ENCODE peak calls at places on chromosome 22, in four cellular contexts. Y is H9, R is IMR-90, G is H1. D is an unnamed sample.
A peak's percentile ranks its signal among the peaks of the same experiment; 100 is the strongest.

GRCh38 chr22:22165936-22166710 is 78.5 kb upstream of the VPREB1 start:
- DNase-seq in Y (no peak), R (no peak), G (no peak), D (no peak)

GRCh38 chr22:38879102-38879729 is 7.2 kb upstream of the CBX6 start:
- DNase-seq in Y (no peak), R (no peak), G (no peak), D (no peak)

GRCh38 chr22:24841261-24841660 is 35.2 kb downstream of the SGSM1 start:
- DNase-seq in Y (no peak), R (no peak), G (no peak), D (no peak)

GRCh38 chr22:38724926-38725571 is 19.3 kb downstream of the GTPBP1 start:
- DNase-seq in Y (no peak), R (peak; percentile 41), G (no peak), D (peak; percentile 59)

GRCh38 chr22:26172389-26172990 is 3.2 kb downstream of the SEZ6L start:
- DNase-seq in Y (peak; percentile 69), R (peak; percentile 4), G (peak; percentile 72), D (peak; percentile 67)

GRCh38 chr22:36235585-36235984 is 3.7 kb downstream of the APOL2 start:
- DNase-seq in Y (no peak), R (no peak), G (no peak), D (no peak)

GRCh38 chr22:26707090-26707489 is 49.7 kb downstream of the MIAT start:
- DNase-seq in Y (no peak), R (no peak), G (no peak), D (no peak)

GRCh38 chr22:48705159-48705916 is 1122.3 kb downstream of the BRD1 start:
- DNase-seq in Y (no peak), R (no peak), G (no peak), D (no peak)

GRCh38 chr22:29883045-29883830 is at the start of gene MTMR3:
- DNase-seq in Y (peak; percentile 95), R (peak; percentile 84), G (peak; percentile 99), D (peak; percentile 92)

GRCh38 chr22:50530280-50530856 is 556 bp upstream of the TYMP start:
- DNase-seq in Y (peak; percentile 41), R (peak; percentile 44), G (peak; percentile 75), D (no peak)

GRCh38 chr22:33467067-33467466 is 408.9 kb upstream of the SYN3 start:
- DNase-seq in Y (no peak), R (no peak), G (no peak), D (no peak)

GRCh38 chr22:27900153-27900552 is 18.9 kb downstream of the PITPNB start:
- DNase-seq in Y (no peak), R (no peak), G (no peak), D (no peak)

GRCh38 chr22:24326266-24326665 is 55.6 kb downstream of the SPECC1L start:
- DNase-seq in Y (no peak), R (no peak), G (no peak), D (peak; percentile 88)

GRCh38 chr22:38873469-38874411 is 1.7 kb upstream of the CBX6 start:
- DNase-seq in Y (no peak), R (no peak), G (peak; percentile 40), D (peak; percentile 27)

GRCh38 chr22:37427128-37427710 is at the start of gene ELFN2:
- DNase-seq in Y (no peak), R (peak; percentile 10), G (no peak), D (no peak)

GRCh38 chr22:29141078-29141688 is 64.5 kb upstream of the EMID1 start:
- DNase-seq in Y (no peak), R (no peak), G (no peak), D (no peak)

GRCh38 chr22:36065462-36065774 is 36.8 kb upstream of the RBFOX2 start:
- DNase-seq in Y (no peak), R (no peak), G (no peak), D (no peak)

GRCh38 chr22:49420651-49421050 is 407.0 kb downstream of the BRD1 start:
- DNase-seq in Y (no peak), R (no peak), G (no peak), D (no peak)

GRCh38 chr22:27086728-27087450 is 429.5 kb downstream of the MIAT start:
- DNase-seq in Y (no peak), R (no peak), G (no peak), D (no peak)

GRCh38 chr22:35352214-35353111 is 28.4 kb upstream of the HMOX1 start:
- DNase-seq in Y (peak; percentile 74), R (no peak), G (peak; percentile 76), D (peak; percentile 68)

GRCh38 chr22:30270841-30271240 is 4.2 kb upstream of the OSM start:
- DNase-seq in Y (no peak), R (peak; percentile 81), G (no peak), D (no peak)

GRCh38 chr22:36258750-36259619 is 6.1 kb downstream of the APOL1 start:
- DNase-seq in Y (peak; percentile 76), R (peak; percentile 64), G (peak; percentile 56), D (peak; percentile 84)

GRCh38 chr22:23500508-23501208 is 79.4 kb downstream of the IGLL1 start:
- DNase-seq in Y (no peak), R (no peak), G (no peak), D (peak; percentile 59)

GRCh38 chr22:30305906-30306628 is 16.8 kb upstream of the CASTOR1 start:
- DNase-seq in Y (no peak), R (no peak), G (no peak), D (no peak)

GRCh38 chr22:36510966-36511881 is 4.4 kb upstream of the FOXRED2 start:
- DNase-seq in Y (peak; percentile 71), R (peak; percentile 51), G (peak; percentile 68), D (peak; percentile 75)

GRCh38 chr22:45688606-45689080 is 17.0 kb downstream of the ATXN10 start:
- DNase-seq in Y (no peak), R (peak; percentile 90), G (no peak), D (no peak)
- H3K56ac ChIP-seq in Y (no peak overlapping the region), R (peak overlapping the region; percentile 55), G (no peak overlapping the region), D (no peak overlapping the region)

DNA sequence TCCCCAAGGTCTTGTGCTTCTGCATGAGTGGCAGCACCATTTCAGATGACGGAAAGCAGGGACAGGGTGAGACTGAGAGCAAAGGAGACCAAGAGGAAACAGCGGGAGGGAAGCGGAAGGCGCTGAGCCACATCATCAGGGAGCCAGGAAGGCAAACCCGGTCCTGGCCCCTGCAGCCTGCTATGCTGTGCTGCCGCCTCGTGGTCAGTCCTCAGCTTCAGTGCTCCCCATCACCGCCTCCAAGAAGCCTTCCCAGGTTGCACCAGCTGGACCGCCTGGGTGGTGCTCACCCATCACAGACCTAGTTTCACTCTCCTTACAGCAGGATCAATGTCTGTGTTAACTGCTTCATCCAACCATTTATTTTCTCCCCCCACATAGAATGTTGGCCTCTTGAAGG is 73.0 kb upstream of the PHF21B start:
- DNase-seq in Y (peak; percentile 78), R (no peak), G (peak; percentile 81), D (peak; percentile 50)
- H2BK5ac ChIP-seq in Y (no peak overlapping the region), R (no peak overlapping the region), G (peak overlapping the region; percentile 9), D (no peak overlapping the region)

GRCh38 chr22:17579535-17579981 is 16.3 kb downstream of the SLC25A18 start:
- DNase-seq in Y (no peak), R (no peak), G (no peak), D (no peak)

GRCh38 chr22:17575681-17576080 is 12.4 kb downstream of the SLC25A18 start:
- DNase-seq in Y (no peak), R (no peak), G (no peak), D (no peak)

GRCh38 chr22:17575151-17575550 is 11.9 kb downstream of the SLC25A18 start:
- DNase-seq in Y (no peak), R (no peak), G (no peak), D (peak; percentile 26)

GRCh38 chr22:17578129-17578754 is 14.9 kb downstream of the SLC25A18 start:
- DNase-seq in Y (no peak), R (peak; percentile 36), G (no peak), D (no peak)

DNA sequence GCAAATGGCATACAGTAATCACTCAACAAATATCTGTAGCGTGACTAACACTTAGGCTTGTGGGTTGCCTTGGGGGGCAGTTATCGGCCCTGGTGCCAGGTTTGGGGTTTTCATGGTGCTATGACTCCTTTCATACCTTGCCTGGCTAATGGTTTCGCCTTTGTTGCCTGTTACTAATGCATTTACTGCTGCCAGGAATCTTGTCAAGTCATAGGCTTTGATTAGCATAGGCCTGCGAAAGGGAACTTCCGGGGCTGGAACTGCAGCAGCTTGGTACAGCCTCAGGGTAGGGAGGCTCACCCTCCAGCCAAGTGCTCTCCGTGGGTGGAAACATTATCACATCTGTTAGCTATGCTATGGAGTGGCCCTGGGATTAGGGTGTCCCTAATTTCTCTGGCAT is 13.2 kb downstream of the SLC25A18 start:
- DNase-seq in Y (peak; percentile 55), R (peak; percentile 65), G (no peak), D (peak; percentile 96)
- H3K9ac ChIP-seq in Y (no peak overlapping the region), R (no peak overlapping the region), G (no peak overlapping the region), D (peak overlapping the region; percentile 38)

GRCh38 chr22:40193429-40194421 is 16.0 kb downstream of the TNRC6B start:
- DNase-seq in Y (peak; percentile 79), R (peak; percentile 34), G (peak; percentile 63), D (peak; percentile 80)
- H3K56ac ChIP-seq in Y (no peak overlapping the region), R (no peak overlapping the region), G (peak overlapping the region; percentile 44), D (peak overlapping the region; percentile 62)

DNA sequence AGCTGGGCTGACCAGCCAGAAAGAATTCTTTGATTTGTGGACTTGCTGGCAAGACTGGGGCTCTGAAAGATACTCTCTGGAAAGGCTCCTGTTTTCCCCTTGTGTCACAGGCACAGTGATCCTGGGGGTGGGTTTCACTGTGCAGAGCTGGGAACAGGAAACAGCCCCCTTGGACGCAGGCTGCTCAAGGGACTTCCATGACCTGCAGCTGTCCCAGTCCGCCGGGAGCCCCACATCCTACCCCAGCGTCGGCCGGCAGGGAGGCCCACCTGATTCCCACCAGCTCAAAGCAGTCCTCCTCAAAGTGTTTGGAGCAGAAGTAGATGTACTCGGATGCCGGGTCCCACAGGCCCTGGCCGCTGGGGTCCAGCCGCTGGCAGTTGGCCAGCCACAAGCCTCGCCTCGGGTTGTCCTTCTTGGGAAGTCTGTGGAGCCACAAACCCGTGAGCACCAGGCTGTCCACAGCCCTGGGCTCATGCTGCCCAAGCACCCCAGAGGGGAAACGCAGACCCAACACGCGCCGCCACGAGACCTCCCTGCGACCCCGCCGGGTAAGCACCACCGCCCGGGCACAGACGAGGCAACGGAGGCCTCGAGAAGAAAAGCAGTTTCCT is 824 bp downstream of the THAP7 start:
- DNase-seq in Y (no peak), R (no peak), G (no peak), D (no peak)
- H2BK5ac ChIP-seq in Y (no peak overlapping the region), R (peak overlapping the region; percentile 84), G (peak overlapping the region; percentile 76), D (no peak overlapping the region)

DNA sequence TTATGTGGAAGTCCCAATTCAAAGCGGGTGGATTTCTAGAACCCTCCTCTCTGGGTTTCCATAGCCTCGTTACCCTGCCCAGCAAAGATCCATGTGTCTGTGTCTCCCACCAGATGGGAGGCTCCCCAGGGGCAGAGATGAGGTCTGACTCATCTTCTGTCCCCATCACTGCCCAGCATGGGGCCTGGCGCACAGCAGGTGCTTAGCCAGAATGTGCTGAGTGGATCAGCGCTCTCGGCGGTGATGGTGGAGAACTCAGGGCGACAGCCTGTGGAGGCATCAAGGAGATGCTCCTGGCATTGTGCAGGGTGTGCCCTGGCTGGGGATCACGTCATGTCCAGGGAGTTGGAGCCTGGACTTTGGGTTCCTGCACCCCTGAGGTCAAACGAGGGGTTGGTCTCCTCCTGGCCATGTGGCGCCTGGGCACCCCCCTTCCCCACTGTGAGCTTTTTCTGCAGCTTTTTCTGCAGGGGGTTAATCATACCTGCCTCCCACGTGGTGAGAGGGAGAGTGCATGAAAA is 46.1 kb upstream of the RFPL3 start:
- DNase-seq in Y (no peak), R (no peak), G (peak; percentile 35), D (no peak)
- H3K9ac ChIP-seq in Y (no peak overlapping the region), R (no peak overlapping the region), G (no peak overlapping the region), D (no peak overlapping the region)

D was measured in mesendoderm.